ENCODE peak calls at places on chromosome 18, in four cellular contexts. V, S, M and H are unnamed samples.
A peak's percentile ranks its signal among the peaks of the same experiment; 100 is the strongest.

GRCh38 chr18:57743008-57743407 is 60.1 kb downstream of the ATP8B1 start:
- DNase-seq in S (no peak), M (no peak), V (peak; percentile 94), H (peak; percentile 56)

GRCh38 chr18:37574113-37574512 is 8.5 kb upstream of the CELF4 start:
- DNase-seq in V (peak; percentile 12), M (no peak), S (no peak), H (no peak)

GRCh38 chr18:66826211-66826610 is 222.3 kb upstream of the CDH19 start:
- DNase-seq in S (no peak), M (no peak), V (no peak), H (peak; percentile 1)

GRCh38 chr18:79479114-79479760 is 83.5 kb downstream of the NFATC1 start:
- DNase-seq in V (no peak), S (no peak), M (no peak), H (no peak)

GRCh38 chr18:41058351-41059125 is 896.5 kb upstream of the PIK3C3 start:
- DNase-seq in M (no peak), S (no peak), V (no peak), H (no peak)

GRCh38 chr18:76491801-76492668 is 3.0 kb downstream of the ZNF516 start:
- DNase-seq in V (no peak), S (no peak), M (no peak), H (peak; percentile 41)

GRCh38 chr18:48418409-48419267 is 9.5 kb upstream of the ZBTB7C start:
- DNase-seq in M (no peak), V (no peak), S (peak; percentile 77), H (no peak)

GRCh38 chr18:80228051-80228848 is 19.1 kb downstream of the PARD6G start:
- DNase-seq in S (no peak), V (no peak), M (no peak), H (no peak)

GRCh38 chr18:76974345-76974744 is 152.0 kb downstream of the ZNF236 start:
- DNase-seq in S (no peak), V (no peak), M (no peak), H (no peak)

GRCh38 chr18:61957801-61958516 is 65.2 kb upstream of the RNF152 start:
- DNase-seq in V (no peak), S (no peak), M (no peak), H (peak; percentile 55)

GRCh38 chr18:25594351-25594750 is 242.4 kb upstream of the ZNF521 start:
- DNase-seq in S (no peak), V (no peak), M (no peak), H (no peak)

GRCh38 chr18:46916551-46917107 is 678 bp downstream of the PIAS2 start:
- DNase-seq in M (peak; percentile 31), S (no peak), V (peak; percentile 30), H (peak; percentile 40)

GRCh38 chr18:50447102-50447501 is 72.3 kb downstream of the SKA1 start:
- DNase-seq in S (no peak), V (no peak), M (no peak), H (no peak)

GRCh38 chr18:45107425-45107824 is 426.7 kb downstream of the SETBP1 start:
- DNase-seq in M (no peak), V (no peak), S (no peak), H (peak; percentile 73)

GRCh38 chr18:62741118-62741566 is 25.8 kb downstream of the PHLPP1 start:
- DNase-seq in S (no peak), V (no peak), M (no peak), H (peak; percentile 66)

GRCh38 chr18:22674300-22674699 is 256.6 kb upstream of the CTAGE1 start:
- DNase-seq in V (peak; percentile 92), M (no peak), S (no peak), H (peak; percentile 88)

GRCh38 chr18:12369211-12369610 is 7.8 kb downstream of the AFG3L2 start:
- DNase-seq in S (no peak), V (no peak), M (no peak), H (no peak)